ENCODE peak calls at places on chromosomes 3 and 15, in four cellular contexts. M is K562, N is H1, Z is HepG2. C is an unnamed sample.

GRCh38 chr3:47761046-47761445 is 20.6 kb downstream of the SMARCC1 start:
- DNase-seq in M (no peak), N (no peak), Z (no peak), C (no peak)

GRCh38 chr3:160023476-160023875 is 34.8 kb downstream of the IL12A start:
- DNase-seq in Z (no peak), M (no peak), N (no peak), C (no peak)

GRCh38 chr3:163129287-163129686 is 1632.7 kb downstream of the OTOL1 start:
- DNase-seq in M (no peak), N (no peak), Z (no peak), C (no peak)

GRCh38 chr3:15051531-15051930 is 13.6 kb downstream of the MRPS25 start:
- DNase-seq in N (peak), Z (peak), M (peak), C (peak)

GRCh38 chr15:60763668-60764067 is 284.7 kb upstream of the ICE2 start:
- DNase-seq in N (no peak), Z (no peak), M (no peak), C (no peak)

GRCh38 chr3:59235221-59236012 is 185.6 kb upstream of the CFAP20DC start:
- DNase-seq in M (no peak), N (no peak), Z (no peak), C (no peak)

GRCh38 chr3:12959838-12960378 is 113.3 kb downstream of the IQSEC1 start:
- DNase-seq in M (peak), Z (no peak), N (no peak), C (no peak)

GRCh38 chr3:165603196-165603595 is 234.0 kb downstream of the BCHE start:
- DNase-seq in Z (no peak), M (no peak), N (no peak), C (no peak)

GRCh38 chr3:131163-131889 is 65.2 kb upstream of the CHL1 start:
- DNase-seq in M (no peak), Z (no peak), N (no peak), C (no peak)

GRCh38 chr3:105867690-105868449 is 942 bp downstream of the CBLB start:
- DNase-seq in M (no peak), Z (no peak), N (no peak), C (no peak)

GRCh38 chr15:56537881-56538280 is 72.9 kb upstream of the MNS1 start:
- DNase-seq in M (no peak), Z (no peak), N (no peak), C (no peak)

GRCh38 chr15:88249220-88249619 is 7.3 kb downstream of the NTRK3 start:
- DNase-seq in Z (no peak), M (no peak), N (no peak), C (no peak)

DNA sequence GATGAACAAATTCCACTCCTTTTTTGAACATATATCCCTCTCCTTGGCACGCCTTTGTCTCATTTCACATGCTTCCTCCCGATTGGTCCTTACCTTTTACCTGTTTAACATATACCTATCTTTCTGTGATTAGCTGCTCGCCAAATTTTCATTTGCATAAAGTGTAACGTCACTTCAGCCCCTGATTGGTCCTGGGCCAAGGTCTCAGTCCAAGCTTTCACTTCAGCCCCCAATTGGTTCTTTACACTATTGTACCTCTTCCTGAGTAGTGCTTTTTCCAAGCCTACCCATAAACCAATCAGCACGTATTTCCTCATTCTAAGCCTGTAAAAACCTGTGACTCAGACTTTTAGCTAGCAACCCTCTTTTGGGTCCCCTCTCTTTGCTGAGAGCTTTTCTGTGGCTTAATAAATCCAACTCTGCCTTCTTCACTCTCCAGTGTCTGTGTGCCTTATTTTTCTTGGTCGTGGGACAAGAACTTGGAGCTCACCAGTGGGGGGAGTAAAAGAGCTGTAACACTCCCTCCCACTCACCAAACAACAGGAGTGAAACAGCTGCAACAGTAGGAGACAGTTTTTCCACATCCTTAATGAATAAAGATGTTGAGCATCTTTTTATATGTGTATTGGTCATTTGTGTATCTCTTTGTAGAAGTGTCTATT is 584 bp upstream of the XCR1 start:
- DNase-seq in N (no peak), Z (no peak), M (no peak), C (peak)
- TF ChIP-seq ATF3 in N (no peak), Z (no peak), M (no peak), C (no peak)

DNA sequence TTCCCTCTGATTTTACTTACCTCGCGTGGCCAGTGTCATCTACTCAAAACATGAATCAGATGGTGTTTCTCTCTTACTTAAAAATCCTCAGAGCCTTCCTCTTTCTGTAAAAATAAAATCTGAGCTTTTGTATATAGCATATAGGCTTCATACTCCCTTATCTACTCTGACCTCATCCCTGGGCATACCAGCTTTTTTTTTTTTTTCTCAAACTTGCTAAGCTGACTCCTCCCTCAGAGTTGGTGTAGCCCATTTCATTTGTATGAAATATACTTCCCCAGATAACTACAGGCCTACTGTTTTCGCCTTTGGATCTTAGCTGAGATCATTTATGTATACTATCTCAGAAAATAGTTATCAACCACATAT is 648.9 kb upstream of the ALCAM start:
- DNase-seq in M (no peak), N (no peak), Z (no peak), C (no peak)
- TF ChIP-seq FOSL1 in M (no peak), N (no peak), Z (no peak), C (no peak)

GRCh38 chr3:146715176-146715575 is 110.0 kb upstream of the PLSCR5 start:
- DNase-seq in M (no peak), Z (no peak), N (no peak), C (no peak)
- H3K4me2 ChIP-seq in M (no peak), Z (no peak), N (no peak), C (no peak)

GRCh38 chr3:77038468-77038927 is 1.4 kb upstream of the ROBO2 start:
- DNase-seq in Z (peak), M (peak), N (peak), C (no peak)
- TF ChIP-seq ATF3 in Z (no peak), M (no peak), N (no peak), C (no peak)

DNA sequence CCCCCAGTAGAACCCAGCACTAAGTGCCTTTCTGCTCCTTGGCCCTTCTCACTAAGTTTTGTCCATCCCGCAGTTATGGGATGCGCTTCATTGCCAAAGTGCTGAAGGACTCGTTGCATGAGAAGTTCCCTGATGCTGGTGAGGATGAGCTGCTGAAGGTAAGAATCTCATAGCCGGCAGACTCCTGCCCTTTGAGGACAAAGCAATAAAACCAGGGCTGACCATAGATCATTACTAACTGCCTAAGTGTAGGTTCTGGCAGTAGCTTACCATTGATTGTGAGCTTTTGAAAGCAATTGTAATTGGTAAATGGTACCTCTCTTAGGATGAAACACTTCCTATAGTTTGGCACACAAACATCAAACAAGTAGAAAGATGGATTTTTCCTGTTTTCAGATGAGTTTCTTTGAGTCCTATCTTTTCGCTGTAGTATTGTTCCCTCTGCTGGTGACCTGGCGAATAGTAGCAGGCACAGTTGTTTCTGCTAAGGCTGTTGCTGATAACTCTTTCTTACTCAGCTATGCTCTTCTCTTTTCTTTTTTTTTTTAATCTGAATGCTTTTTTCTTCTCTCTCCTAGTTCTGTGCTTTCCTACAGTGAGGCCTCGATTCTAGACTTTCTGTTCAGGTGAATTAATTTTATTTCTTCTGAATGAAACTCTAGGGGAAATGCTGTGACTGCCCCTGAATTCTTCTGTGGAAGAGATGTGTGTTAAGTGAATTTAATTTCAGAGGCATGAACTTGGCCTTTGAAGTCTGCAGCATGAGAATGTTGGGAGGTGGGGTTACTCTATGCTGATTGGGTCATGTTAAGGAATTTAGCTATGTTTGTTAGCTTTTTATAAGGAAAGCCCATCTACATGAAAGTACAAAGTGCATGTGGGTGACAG is 47.4 kb upstream of the CRTC3 start:
- DNase-seq in M (peak), Z (peak), N (no peak), C (peak)
- TF ChIP-seq FOSL1 in M (no peak), Z (no peak), N (no peak), C (no peak)

GRCh38 chr3:107239703-107240102 is 137.5 kb upstream of the CCDC54 start:
- DNase-seq in M (no peak), N (no peak), Z (no peak), C (no peak)

GRCh38 chr3:107238787-107239186 is 138.5 kb upstream of the CCDC54 start:
- DNase-seq in M (no peak), Z (no peak), N (no peak), C (no peak)

GRCh38 chr3:107235923-107236315 is 141.3 kb upstream of the CCDC54 start:
- DNase-seq in Z (peak), M (peak), N (no peak), C (peak)

GRCh38 chr3:107236661-107237375 is 140.4 kb upstream of the CCDC54 start:
- DNase-seq in Z (no peak), M (no peak), N (no peak), C (no peak)

DNA sequence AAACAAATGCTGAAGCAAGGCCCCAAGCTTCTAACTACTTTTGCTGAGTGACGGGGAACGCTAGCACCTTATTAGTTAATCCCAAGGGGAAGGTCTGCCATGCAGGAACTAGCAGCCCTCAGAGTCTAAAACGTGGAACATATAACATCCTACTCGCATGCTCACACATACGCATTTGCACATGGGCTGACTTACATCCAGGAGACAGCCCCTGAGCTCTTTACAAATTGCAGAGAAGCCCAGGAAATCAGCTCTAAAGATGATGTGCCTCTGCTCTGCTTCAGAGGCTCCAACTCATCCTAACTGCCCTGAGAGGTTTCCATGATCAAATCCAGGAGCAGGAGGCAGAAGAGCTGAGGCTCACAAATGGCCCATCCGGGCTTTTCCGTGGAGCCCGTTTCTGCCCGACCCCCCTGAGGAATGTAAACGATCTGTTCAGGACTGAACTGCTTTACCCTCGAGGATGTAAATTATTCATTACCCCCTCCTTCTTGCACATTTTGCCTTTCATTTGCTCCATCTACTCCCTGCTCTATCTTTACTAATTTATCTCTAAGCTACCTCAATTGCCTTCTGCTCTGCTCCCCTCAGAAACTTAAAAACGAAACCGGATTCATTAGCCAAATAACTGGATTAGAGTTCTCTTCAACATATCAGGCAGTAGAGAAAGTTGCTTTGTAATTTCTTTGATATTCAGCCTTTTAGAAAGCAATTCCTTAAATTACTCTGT is 141.9 kb upstream of the CCDC54 start:
- DNase-seq in N (no peak), M (no peak), Z (peak), C (no peak)
- H3K4me2 ChIP-seq in N (no peak), M (peak), Z (peak), C (peak)

GRCh38 chr3:71784914-71785593 is at the start of gene PROK2:
- DNase-seq in M (no peak), Z (no peak), N (no peak), C (no peak)
- TF ChIP-seq ATF3 in M (no peak), Z (no peak), N (no peak), C (no peak)